ENCODE peak calls at places on chromosomes 7 and 10, in five cellular contexts. L is left ventricle myocardium inferior, N is A673, V is spleen, X is body of pancreas. W is an unnamed sample.

GRCh38 chr7:13457790-13458189 is 531.7 kb downstream of the ETV1 start:
- DNase-seq in N (no peak), V (no peak), L (no peak), X (no peak), W (no peak)

GRCh38 chr10:86489071-86489810 is 32.4 kb downstream of the WAPL start:
- DNase-seq in L (no peak), V (no peak), N (no peak), X (no peak), W (no peak)

GRCh38 chr10:124119933-124120332 is 26.5 kb upstream of the CHST15 start:
- DNase-seq in X (no peak), N (no peak), L (peak), V (no peak), W (no peak)

GRCh38 chr10:47079177-47079580 is 168.0 kb downstream of the PTPN20 start:
- DNase-seq in N (no peak), X (no peak), L (no peak), V (no peak), W (peak)

GRCh38 chr7:135704698-135705097 is 23.3 kb downstream of the SLC13A4 start:
- DNase-seq in V (no peak), N (peak), X (no peak), L (no peak), W (peak)

GRCh38 chr7:45182856-45183710 is 25.5 kb downstream of the RAMP3 start:
- DNase-seq in N (no peak), L (no peak), X (peak), V (peak), W (no peak)

GRCh38 chr7:129898502-129899160 is 54.1 kb downstream of the UBE2H start:
- DNase-seq in L (no peak), N (no peak), V (no peak), X (no peak), W (peak)

GRCh38 chr7:128221929-128222403 is 19.1 kb upstream of the LEP start:
- DNase-seq in L (no peak), V (no peak), X (no peak), N (no peak), W (no peak)

GRCh38 chr10:71235808-71236207 is 23.4 kb downstream of the UNC5B start:
- DNase-seq in V (no peak), N (no peak), L (no peak), X (no peak), W (no peak)

GRCh38 chr7:32588657-32589056 is 93.4 kb downstream of the AVL9 start:
- DNase-seq in X (no peak), V (no peak), L (no peak), N (no peak), W (peak)

GRCh38 chr7:16695621-16696237 is 49.7 kb downstream of the BZW2 start:
- DNase-seq in N (peak), X (peak), L (no peak), V (no peak), W (peak)

GRCh38 chr10:60485025-60485424 is 95.3 kb upstream of the ANK3 start:
- DNase-seq in N (no peak), V (no peak), L (no peak), X (no peak), W (no peak)

GRCh38 chr7:117728858-117729257 is 144.4 kb downstream of the CTTNBP2 start:
- DNase-seq in V (no peak), L (no peak), X (no peak), N (peak), W (peak)

GRCh38 chr10:125217986-125218675 is 57.8 kb upstream of the CTBP2 start:
- DNase-seq in L (no peak), V (no peak), N (no peak), X (no peak), W (peak)

GRCh38 chr7:108613147-108613948 is 43.7 kb downstream of the DNAJB9 start:
- DNase-seq in L (no peak), V (no peak), X (no peak), N (peak), W (peak)

GRCh38 chr10:101018118-101018599 is 12.8 kb downstream of the PDZD7 start:
- DNase-seq in N (no peak), X (no peak), V (no peak), L (no peak), W (peak)

GRCh38 chr7:66769833-66770512 is 29.4 kb downstream of the RABGEF1 start:
- DNase-seq in L (no peak), N (no peak), V (no peak), X (no peak), W (peak)

GRCh38 chr7:1532456-1533254 is 2.2 kb downstream of the MAFK start:
- DNase-seq in L (peak), V (peak), X (peak), N (peak), W (peak)

GRCh38 chr10:113644185-113645120 is 19.4 kb downstream of the NRAP start:
- DNase-seq in N (peak), L (no peak), X (no peak), V (no peak), W (peak)

GRCh38 chr7:132773527-132773956 is 197.3 kb upstream of the PLXNA4 start:
- DNase-seq in X (no peak), N (no peak), L (no peak), V (no peak), W (peak)

GRCh38 chr10:127826161-127826740 is 66.5 kb downstream of the CLRN3 start:
- DNase-seq in N (peak), X (no peak), V (no peak), L (no peak), W (no peak)

GRCh38 chr7:146736446-146737190 is 620.0 kb downstream of the CNTNAP2 start:
- DNase-seq in V (no peak), N (peak), X (no peak), L (no peak), W (peak)

DNA sequence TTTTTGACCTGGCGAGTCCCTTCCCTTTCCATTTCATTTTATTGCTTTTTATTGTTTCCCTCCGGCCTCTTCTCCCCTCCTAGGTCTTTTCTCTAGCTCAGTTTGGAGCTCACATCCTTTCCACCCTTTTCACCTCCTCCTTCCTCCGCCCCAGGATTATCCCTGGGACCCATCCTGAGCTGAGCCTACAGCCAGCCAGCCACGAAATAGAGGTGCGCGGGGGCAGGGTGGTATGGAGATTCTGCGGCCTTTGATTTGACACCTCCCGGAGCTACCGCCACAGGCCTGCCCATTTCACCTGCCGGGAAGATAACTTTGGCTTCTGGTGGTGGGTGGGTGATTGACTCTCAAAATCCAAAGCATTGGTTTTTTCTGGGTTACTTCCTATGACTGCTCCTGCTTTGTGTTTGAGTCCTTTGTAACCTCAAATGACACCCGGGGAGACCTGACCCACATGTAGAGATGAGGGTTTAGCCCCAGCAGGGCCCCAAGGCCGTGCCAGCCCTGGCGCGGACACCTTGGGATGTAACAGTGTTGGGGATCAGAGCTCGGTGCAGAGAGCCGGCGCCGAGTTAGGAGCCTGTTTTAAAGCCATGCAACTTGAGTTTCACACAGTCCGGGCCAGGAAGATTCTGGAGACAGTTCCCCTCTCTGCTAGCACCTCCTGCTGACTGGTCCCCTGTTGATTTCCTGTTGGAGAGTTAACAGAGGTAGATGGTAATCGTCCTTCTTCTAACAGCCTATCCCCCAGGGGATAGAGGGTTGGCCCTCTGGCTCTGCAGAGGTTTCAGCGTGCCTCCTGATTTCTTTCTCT is 1.5 kb downstream of the DUSP5 start:
- DNase-seq in N (peak), L (no peak), V (peak), X (no peak), W (peak)
- TF ChIP-seq CTCF in N (peak), L (no peak), V (no peak), X (no peak), W (peak)

GRCh38 chr10:78688221-78688944 is 380.4 kb upstream of the ZMIZ1 start:
- DNase-seq in X (no peak), N (no peak), V (no peak), L (no peak), W (no peak)

GRCh38 chr10:78687616-78688015 is 381.1 kb upstream of the ZMIZ1 start:
- DNase-seq in N (no peak), X (no peak), V (no peak), L (no peak), W (no peak)

GRCh38 chr10:78690354-78691111 is 378.2 kb upstream of the ZMIZ1 start:
- DNase-seq in X (no peak), N (no peak), V (no peak), L (no peak), W (no peak)

GRCh38 chr10:78691301-78692030 is 377.3 kb upstream of the ZMIZ1 start:
- DNase-seq in X (no peak), N (no peak), L (no peak), V (no peak), W (no peak)

GRCh38 chr10:78688945-78689935 is 379.5 kb upstream of the ZMIZ1 start:
- DNase-seq in X (no peak), V (no peak), N (peak), L (no peak), W (peak)
- H3K4me3 ChIP-seq in X (no peak), V (no peak), N (no peak), L (no peak), W (no peak)

DNA sequence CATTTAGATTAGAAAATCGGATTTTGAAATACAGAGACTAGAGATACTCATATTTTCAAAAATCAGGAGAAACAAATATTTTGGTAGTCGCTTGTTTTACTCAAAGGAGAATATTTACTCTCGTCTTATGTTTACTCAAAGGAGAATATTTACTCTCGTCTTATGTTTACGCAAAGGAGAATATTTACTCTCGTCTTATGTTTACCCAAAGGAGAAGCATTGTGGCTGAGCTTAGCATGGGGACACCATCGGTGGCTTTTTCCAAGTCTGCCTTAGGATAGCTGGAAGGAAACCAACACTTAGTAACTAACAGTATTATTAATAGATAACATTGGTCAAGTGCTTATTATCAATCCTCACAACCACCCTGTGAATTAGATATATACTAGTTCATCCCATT is 71.8 kb downstream of the SNX10 start:
- DNase-seq in L (no peak), V (no peak), X (no peak), N (no peak), W (no peak)
- TF ChIP-seq CTCF in L (no peak), V (no peak), X (no peak), N (no peak), W (no peak)

DNA sequence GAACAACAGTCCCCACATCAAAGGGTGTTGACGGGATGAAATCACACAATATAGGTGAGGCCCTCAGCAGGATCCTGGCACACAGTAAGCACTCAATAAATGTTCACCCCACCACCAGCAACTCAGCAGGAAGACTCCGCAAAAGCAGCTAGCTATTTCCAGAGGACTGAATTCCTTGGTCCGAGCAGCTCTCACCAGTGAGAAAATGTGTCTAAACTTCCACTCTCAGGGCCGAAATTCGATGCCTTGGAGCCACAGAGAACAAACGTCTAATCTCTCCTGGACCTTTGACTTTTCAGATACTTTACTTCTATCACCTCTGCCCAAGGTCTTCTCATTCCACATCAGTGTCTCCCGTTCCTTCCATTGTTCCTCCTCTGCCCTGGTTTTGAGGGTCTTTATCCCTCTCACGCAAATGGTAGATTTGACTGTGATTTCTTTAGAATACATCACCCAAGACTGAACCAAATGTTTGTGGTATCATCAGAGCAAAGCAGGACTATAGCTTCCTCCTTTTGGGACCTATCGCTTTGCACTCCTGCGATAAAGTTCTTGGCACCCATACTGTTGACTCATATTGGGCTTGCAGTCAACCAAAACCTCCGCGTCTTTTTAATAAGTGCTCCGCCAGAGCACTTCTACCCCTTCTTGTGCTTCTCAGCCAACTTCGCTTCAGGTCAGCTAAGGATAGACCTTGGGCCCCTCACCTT is 903 bp upstream of the NT5C2 start:
- DNase-seq in N (no peak), L (no peak), X (peak), V (no peak), W (peak)
- H3K4me3 ChIP-seq in N (peak), L (peak), X (no peak), V (peak), W (no peak)

DNA sequence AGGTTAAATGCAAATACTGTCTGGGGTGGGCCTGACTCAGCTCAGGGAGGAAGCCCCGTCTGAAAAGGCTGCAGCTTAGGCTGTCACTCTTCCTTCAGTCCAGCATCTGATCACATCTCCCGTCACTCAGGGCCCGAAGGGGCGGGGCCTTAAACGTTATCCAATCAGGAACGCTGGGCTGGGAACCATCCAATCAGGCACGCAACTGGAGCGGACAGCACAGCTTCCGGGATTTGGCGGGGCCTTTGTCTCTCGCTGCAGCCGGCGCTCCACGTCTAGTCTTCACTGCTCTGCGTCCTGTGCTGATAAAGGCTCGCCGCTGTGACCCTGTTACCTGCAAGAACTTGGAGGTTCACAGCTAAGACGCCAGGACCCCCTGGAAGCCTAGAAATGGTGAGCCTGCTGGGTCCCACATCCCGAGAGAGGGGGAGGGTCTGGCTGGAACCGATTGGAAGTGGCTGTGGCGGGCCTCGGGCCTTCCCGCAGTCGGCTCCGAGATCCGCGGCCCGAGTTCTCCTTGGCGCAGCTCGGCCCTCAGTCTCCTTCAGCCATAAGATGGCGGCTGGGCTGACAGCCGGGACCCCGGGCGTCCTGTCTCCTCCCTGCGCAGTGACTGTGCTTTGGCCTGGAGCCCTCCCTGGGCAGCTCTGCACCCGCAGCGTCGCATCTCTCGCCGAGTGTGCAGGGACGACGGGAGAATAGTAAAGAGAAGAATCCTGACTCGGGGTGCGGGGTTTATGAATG is at the start of gene ZNF92:
- DNase-seq in N (peak), X (peak), V (peak), L (peak), W (peak)
- TF ChIP-seq CTCF in N (no peak), X (no peak), V (no peak), L (no peak), W (no peak)

GRCh38 chr7:105493196-105493927 is 28.7 kb downstream of the PUS7 start:
- DNase-seq in N (no peak), X (no peak), L (no peak), V (no peak), W (no peak)

GRCh38 chr7:105496501-105496900 is 25.6 kb downstream of the PUS7 start:
- DNase-seq in L (no peak), V (no peak), X (no peak), N (no peak), W (peak)

GRCh38 chr7:105502173-105502572 is 19.9 kb downstream of the PUS7 start:
- DNase-seq in X (no peak), N (no peak), V (peak), L (no peak), W (no peak)

GRCh38 chr7:105493928-105494325 is 28.1 kb downstream of the PUS7 start:
- DNase-seq in V (no peak), X (no peak), L (no peak), N (no peak), W (peak)

GRCh38 chr7:105497016-105497415 is 25.1 kb downstream of the PUS7 start:
- DNase-seq in V (no peak), L (no peak), N (no peak), X (no peak), W (no peak)
- H3K4me3 ChIP-seq in V (no peak), L (no peak), N (no peak), X (no peak), W (no peak)